ENCODE peak calls at places on chromosomes 16 and 17, in six cellular contexts. X, U, O, Y, V and S are unnamed samples.

GRCh38 chr17:7029659-7030058 is 6.2 kb upstream of the SLC16A13 start:
- DNase-seq in V (no peak), X (no peak), Y (no peak), U (no peak), O (no peak), S (no peak)

GRCh38 chr16:87207509-87207908 is 109.7 kb downstream of the C16orf95 start:
- DNase-seq in Y (no peak), V (no peak), U (no peak), O (no peak), X (no peak), S (peak)

GRCh38 chr16:69890114-69890890 is 60.8 kb upstream of the CLEC18A start:
- DNase-seq in Y (no peak), U (peak), X (peak), V (peak), O (peak), S (no peak)

GRCh38 chr16:84357191-84357651 is 11.1 kb upstream of the ATP2C2 start:
- DNase-seq in U (no peak), X (no peak), O (no peak), V (no peak), Y (no peak), S (no peak)

GRCh38 chr17:9902116-9902515 is 3.0 kb downstream of the RCVRN start:
- DNase-seq in U (no peak), Y (no peak), O (no peak), V (no peak), X (no peak), S (no peak)

GRCh38 chr16:60929-61878 is 7.6 kb downstream of the SNRNP25 start:
- DNase-seq in V (no peak), U (no peak), Y (peak), X (peak), O (no peak), S (no peak)

GRCh38 chr17:78159575-78160158 is 8.7 kb upstream of the SYNGR2 start:
- DNase-seq in X (no peak), Y (no peak), U (no peak), O (no peak), V (no peak), S (no peak)

GRCh38 chr16:49015189-49015540 is 266.5 kb downstream of the CBLN1 start:
- DNase-seq in Y (no peak), U (no peak), O (no peak), X (peak), V (no peak), S (no peak)

GRCh38 chr16:3051489-3051888 is 5.1 kb downstream of the MMP25 start:
- DNase-seq in O (no peak), Y (no peak), V (no peak), U (no peak), X (no peak), S (no peak)

DNA sequence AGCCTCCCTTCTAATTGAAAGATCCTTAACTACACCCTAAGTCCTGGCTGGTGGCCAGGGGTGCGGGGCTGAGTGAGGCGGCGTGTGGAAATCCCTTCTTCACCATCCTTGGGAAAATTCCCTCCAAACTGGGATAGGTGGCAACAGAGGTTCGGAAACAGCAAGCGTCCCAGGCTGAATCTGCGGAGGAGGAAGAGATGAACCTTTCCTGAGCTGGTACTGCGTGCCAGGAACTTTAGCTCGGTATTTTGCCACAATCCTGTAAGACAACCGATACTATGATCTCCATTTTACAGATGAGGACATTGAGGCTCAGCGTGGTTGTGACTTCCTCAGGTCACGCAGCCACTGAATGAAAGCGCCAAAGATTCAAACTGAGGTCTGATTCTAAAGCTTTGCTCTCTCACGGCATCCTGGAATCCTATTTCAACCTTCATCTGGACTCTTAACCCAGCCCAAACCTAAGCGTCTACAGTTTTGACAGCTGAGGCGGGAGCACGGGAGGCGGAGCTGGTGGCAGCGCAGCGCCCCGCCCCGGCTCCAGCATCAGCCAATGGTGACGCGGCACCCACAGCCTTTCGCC is 570 bp upstream of the CYLD start:
- DNase-seq in O (no peak), V (peak), U (no peak), Y (no peak), X (peak), S (no peak)
- H3K4me3 ChIP-seq in O (peak), V (no peak), U (peak), Y (peak), X (no peak), S (peak)

GRCh38 chr16:57738844-57739243 is 3.3 kb downstream of the KATNB1 start:
- DNase-seq in V (no peak), U (no peak), O (no peak), X (no peak), Y (no peak), S (no peak)

GRCh38 chr16:57735755-57736418 is at the start of gene KATNB1:
- DNase-seq in X (peak), V (no peak), Y (no peak), U (no peak), O (no peak), S (no peak)

GRCh38 chr16:57734308-57734924 is 1.2 kb upstream of the KATNB1 start:
- DNase-seq in X (no peak), O (no peak), Y (no peak), V (peak), U (no peak), S (no peak)

GRCh38 chr16:57734925-57735754 is 430 bp upstream of the KATNB1 start:
- DNase-seq in U (peak), O (peak), X (peak), Y (peak), V (peak), S (peak)

DNA sequence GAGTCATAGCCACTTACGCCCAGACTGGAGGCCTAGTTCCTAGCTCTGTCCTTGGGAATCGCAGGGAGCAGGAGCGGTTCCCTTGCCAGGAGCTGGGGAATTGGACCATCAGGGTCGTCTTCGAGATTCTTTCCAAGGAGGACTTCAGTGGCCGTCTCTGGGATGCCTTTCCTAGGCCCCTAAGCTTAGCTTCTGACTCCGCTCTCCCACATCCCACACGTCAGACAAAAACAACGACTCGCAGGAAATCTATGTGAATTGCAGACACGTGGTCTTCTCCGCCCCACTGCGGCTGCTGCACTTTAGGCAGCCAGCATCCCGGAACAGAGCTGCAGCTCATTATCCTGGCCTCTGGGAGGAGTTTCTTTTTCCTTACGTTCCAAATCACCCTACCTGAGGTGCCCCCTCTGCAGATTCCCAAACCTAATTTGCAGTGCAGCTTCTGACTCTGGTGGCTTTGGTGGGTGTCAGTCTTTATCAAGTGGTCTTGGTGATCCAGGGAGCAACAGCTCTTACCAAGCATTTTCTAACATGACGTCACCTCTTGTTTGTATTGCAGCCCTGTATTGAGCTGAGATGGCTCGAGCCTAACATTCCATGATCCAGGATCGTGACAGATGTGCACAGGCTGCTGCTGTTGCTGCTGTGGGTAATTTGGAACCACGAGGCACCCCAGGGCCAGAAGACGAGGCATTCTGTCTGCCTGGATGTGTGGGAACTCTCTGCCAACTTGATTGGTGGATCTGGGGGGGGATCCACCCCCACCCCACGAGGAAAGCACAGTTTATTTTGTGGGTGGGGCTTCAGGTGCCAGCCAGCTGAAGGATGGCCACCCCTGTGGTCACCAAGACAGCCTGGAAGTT is 1.1 kb downstream of the KATNB1 start:
- DNase-seq in X (peak), O (peak), Y (no peak), V (peak), U (peak), S (peak)
- TF ChIP-seq CTCF in X (no peak), O (no peak), Y (peak), V (no peak), U (peak), S (no peak)

GRCh38 chr17:80474231-80474932 is 2.0 kb downstream of the NPTX1 start:
- DNase-seq in V (no peak), O (no peak), Y (no peak), X (no peak), U (peak), S (no peak)
- H3K4me3 ChIP-seq in V (no peak), O (peak), Y (no peak), X (no peak), U (peak), S (no peak)

DNA sequence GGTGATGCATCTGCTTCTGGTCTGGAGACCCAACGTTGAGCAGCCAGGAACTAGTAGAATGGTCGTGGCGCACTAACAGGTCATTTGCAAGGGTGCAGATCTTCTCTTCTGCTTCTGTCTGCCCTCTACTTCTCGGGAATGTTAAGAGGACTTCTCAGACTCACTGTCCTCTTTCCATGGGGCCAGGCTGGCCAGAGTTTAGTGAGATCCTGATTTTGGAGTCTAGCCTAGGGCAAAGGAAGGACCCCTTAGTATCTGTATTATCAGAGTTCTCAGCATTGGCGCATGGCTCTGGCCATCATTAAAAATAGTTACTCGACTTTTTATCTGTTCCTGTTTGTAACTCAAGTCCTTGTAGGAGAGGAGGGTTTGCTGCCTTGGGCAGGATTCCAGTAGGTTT is 13.9 kb downstream of the ANKS4B start:
- DNase-seq in Y (no peak), O (no peak), V (no peak), X (no peak), U (no peak), S (no peak)
- TF ChIP-seq CTCF in Y (no peak), O (no peak), V (no peak), X (no peak), U (no peak), S (no peak)

GRCh38 chr17:42853004-42853403 is 2.0 kb downstream of the AOC3 start:
- DNase-seq in X (no peak), U (no peak), V (no peak), O (no peak), Y (no peak), S (no peak)
- H3K4me3 ChIP-seq in X (no peak), U (no peak), V (no peak), O (peak), Y (peak), S (no peak)

GRCh38 chr16:8655184-8655717 is 19.2 kb upstream of the ABAT start:
- DNase-seq in V (no peak), U (no peak), X (peak), O (peak), Y (no peak), S (no peak)
- TF ChIP-seq CTCF in V (no peak), U (peak), X (no peak), O (no peak), Y (peak), S (peak)

GRCh38 chr17:82349287-82349701 is 9.8 kb upstream of the TEX19 start:
- DNase-seq in V (no peak), X (no peak), Y (no peak), O (no peak), U (no peak), S (no peak)
- H3K4me3 ChIP-seq in V (no peak), X (no peak), Y (no peak), O (no peak), U (no peak), S (no peak)

DNA sequence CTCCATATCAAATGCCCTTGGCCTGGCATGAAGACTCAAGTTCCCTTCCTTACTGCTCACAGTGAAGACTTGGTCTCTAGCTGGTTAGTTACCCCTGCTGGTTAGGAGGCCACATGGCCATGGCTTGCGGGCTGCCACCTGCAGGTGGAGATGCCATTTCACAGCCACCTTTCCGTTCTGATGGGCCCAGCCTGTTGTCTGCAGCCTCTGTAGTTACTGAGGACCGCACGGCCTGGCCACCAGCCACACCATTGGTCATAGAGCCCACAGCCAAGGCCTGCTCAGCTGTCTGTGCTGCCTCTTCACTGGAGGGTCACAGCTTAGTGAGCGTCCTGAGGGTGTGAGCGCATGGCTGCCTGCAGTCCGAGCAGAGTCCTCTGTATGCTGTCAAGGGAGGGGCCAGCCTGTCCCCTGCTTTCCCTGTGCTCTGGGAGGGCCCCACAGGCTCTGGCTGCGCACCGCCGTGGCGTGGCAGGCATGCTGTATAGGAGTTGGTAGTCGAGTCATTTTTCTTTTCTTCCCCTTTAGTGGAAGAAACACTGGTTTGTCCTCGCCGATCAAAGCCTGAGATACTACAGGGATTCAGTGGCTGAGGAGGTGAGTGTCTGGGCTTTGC is 59.2 kb downstream of the PLD6 start:
- DNase-seq in O (no peak), U (no peak), V (peak), Y (no peak), X (no peak), S (no peak)
- TF ChIP-seq CTCF in O (no peak), U (no peak), V (no peak), Y (no peak), X (no peak), S (peak)

GRCh38 chr17:82648761-82649474 is 674 bp upstream of the WDR45B start:
- DNase-seq in U (peak), O (peak), Y (peak), X (peak), V (peak), S (no peak)
- H3K4me3 ChIP-seq in U (peak), O (peak), Y (peak), X (no peak), V (no peak), S (peak)

GRCh38 chr16:28822520-28823290 is at the start of gene ATXN2L:
- DNase-seq in Y (peak), U (peak), X (peak), O (peak), V (peak), S (peak)
- TF ChIP-seq CTCF in Y (peak), U (no peak), X (no peak), O (no peak), V (no peak), S (no peak)